ENCODE peak calls at places on chromosomes 11 and 22, in ten cellular contexts. V, Q, S, B, K, A, P, Z, X and F are unnamed samples. For H3K4me1, the result is how much of the 10 kb centered on the place peaks cover.

GRCh38 chr11:2691991-2692841 is 7.6 kb downstream of the KCNQ1OT1 start:
- ATAC-seq in K (peak), Q (no peak), B (peak), P (peak), Z (no peak), S (peak), X (peak), A (peak), V (peak), F (no peak)

GRCh38 chr11:121365304-121365703 is 72.7 kb downstream of the SC5D start:
- ATAC-seq in Z (no peak), S (no peak), P (no peak), X (no peak), V (no peak), B (no peak), Q (no peak), A (no peak), K (no peak), F (no peak)

GRCh38 chr11:63180536-63180935 is 36.5 kb upstream of the SLC22A24 start:
- ATAC-seq in P (no peak), Z (no peak), A (no peak), S (no peak), Q (no peak), V (no peak), K (no peak), B (no peak), X (no peak), F (no peak)

GRCh38 chr22:37187552-37187890 is 526 bp downstream of the C1QTNF6 start:
- ATAC-seq in V (peak), X (no peak), P (no peak), S (peak), A (no peak), B (no peak), K (peak), Z (no peak), Q (peak), F (peak)

GRCh38 chr22:17851754-17852153 is 77.5 kb upstream of the BID start:
- ATAC-seq in Q (peak), A (no peak), K (no peak), B (no peak), S (no peak), Z (no peak), P (no peak), X (no peak), V (no peak), F (peak)

GRCh38 chr11:37786214-37786755 is 1188.2 kb upstream of the RAG2 start:
- ATAC-seq in V (no peak), B (no peak), S (no peak), Q (no peak), Z (peak), P (no peak), K (peak), X (no peak), A (no peak), F (no peak)

GRCh38 chr11:100584201-100584600 is 102.9 kb upstream of the ARHGAP42 start:
- ATAC-seq in Z (no peak), K (no peak), V (no peak), B (no peak), A (no peak), P (no peak), S (no peak), X (no peak), Q (no peak), F (no peak)

GRCh38 chr22:19086944-19087343 is 35.3 kb downstream of the DGCR2 start:
- ATAC-seq in V (no peak), Q (no peak), P (no peak), A (no peak), B (no peak), S (no peak), X (peak), Z (no peak), K (peak), F (no peak)

GRCh38 chr11:104146421-104146820 is 17.5 kb downstream of the PDGFD start:
- ATAC-seq in V (no peak), Q (no peak), K (no peak), S (no peak), A (no peak), P (no peak), X (no peak), Z (no peak), B (no peak), F (no peak)

GRCh38 chr11:19355601-19356000 is 114.9 kb upstream of the E2F8 start:
- ATAC-seq in X (no peak), B (no peak), V (no peak), Z (no peak), K (no peak), Q (peak), A (no peak), S (no peak), P (no peak), F (no peak)

DNA sequence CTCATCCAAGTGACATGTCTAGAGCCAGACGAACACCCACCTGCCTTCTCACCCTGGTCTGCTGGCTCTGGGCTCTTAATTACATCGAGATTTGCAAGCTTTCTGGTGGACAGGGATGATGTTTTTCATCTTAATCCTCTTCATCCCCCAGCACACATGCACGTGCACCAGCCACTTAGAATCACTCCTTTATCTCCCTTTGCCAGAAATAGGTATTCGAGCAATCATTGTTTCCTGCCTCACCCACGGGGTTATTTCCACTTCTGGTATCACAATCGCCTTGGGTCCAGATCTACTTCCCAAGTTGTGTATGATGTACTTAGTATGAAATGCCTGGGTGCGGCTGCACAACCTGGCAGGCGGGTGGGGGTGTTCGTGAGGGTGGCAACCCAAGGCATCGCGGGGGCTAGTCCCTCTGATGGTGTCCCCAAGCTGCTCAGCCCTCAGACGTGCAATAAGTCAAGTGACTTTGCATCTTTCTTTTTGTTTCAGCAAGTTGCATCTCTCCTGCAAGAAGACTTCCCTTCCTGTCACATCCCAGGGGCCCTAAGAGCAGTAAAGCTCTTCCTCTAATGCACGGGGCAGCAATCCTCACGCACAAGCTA is 475.6 kb downstream of the MIAT start:
- ATAC-seq in X (no peak), S (no peak), P (no peak), V (no peak), B (no peak), K (no peak), Q (no peak), A (no peak), Z (no peak), F (no peak)
- H3K27ac ChIP-seq in X (no peak), S (peak), P (no peak), V (no peak), B (no peak), K (peak), Q (no peak), A (no peak), Z (no peak), F (no peak)

GRCh38 chr11:33668468-33668825 is 32.2 kb downstream of the C11orf91 start:
- ATAC-seq in V (no peak), A (no peak), X (no peak), B (no peak), P (no peak), Z (no peak), Q (no peak), K (no peak), S (no peak), F (no peak)
- H3K4me3 ChIP-seq in V (no peak), A (no peak), X (no peak), B (no peak), P (no peak), Z (no peak), Q (no peak), K (no peak), S (no peak), F (no peak)

DNA sequence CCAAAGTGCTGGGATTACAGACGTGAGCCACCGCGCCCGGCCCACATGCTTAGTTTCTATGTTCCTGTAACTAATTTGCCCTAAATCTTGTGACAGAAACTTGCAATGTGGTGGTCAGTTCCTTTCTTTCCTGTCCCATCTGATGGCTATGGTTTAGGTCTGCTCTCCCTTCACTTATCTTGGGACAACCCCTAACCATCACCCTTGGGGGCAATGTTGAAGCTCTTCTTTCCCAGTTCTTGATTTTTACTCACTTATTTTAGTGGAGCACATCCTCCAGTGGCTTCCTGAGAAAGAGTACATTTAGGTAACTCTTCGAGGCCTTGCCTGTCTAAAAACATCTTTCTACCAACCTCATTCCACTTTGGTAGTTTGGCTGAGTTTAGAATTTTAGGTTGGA is 7.3 kb downstream of the SREBF2 start:
- ATAC-seq in P (no peak), S (no peak), Z (no peak), Q (no peak), X (no peak), K (no peak), V (no peak), A (no peak), B (no peak), F (no peak)
- H3K4me1 ChIP-seq in P (under half), S (half or more), Z (under half), Q (under half), X (under half), K (half or more), V (half or more), A (under half), B (under half), F (under half)

DNA sequence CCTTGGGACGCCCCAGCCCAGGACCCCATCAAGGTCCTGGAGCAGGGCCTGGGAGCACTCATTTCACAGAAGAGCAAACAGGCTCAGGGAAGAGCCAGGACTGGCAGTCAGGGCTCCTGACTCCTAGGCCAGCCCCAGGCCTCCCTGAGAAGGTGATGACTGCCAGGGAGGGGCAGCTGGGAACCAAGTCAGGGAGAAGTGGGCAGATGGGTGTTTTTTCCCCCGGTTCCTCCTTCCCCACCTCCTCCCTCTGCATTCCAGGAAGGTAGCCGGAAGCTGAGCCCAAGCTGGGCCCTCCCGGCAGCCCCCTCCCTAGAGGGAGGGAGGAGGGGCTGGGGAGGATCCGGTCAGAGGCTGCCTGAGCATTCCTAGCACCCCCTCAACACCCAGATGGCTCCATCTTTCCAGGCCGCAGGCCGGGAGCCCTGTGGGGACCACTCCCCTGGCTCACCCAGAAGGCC is 19.6 kb downstream of the MYRF start:
- ATAC-seq in V (no peak), Q (no peak), P (no peak), A (no peak), X (no peak), B (no peak), K (no peak), Z (no peak), S (no peak), F (no peak)
- H3K27ac ChIP-seq in V (no peak), Q (no peak), P (peak), A (no peak), X (no peak), B (peak), K (no peak), Z (no peak), S (peak), F (no peak)

DNA sequence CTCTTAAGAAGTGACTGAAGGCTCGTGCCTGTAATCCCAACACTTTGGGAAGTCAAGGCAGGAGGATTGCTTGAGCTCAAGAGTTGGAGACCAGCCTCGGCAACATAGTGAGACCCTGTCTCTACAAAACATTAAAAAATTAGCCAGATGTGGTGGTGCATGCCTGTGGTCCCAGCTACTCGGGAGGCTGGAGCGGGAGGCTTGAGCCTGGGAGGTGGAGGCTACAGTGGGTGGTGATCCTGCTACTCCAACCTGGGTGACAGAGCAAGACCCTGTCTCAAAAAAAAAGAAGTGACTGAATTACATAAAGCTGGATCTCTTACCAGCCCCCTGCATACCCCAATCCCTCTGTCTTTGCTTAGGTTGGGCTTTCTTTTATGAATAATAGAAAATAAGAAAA is 58.1 kb downstream of the C22orf31 start:
- ATAC-seq in Q (no peak), B (no peak), P (no peak), V (no peak), A (no peak), K (no peak), S (no peak), X (no peak), Z (no peak), F (no peak)
- H3K4me3 ChIP-seq in Q (no peak), B (no peak), P (no peak), V (no peak), A (no peak), K (no peak), S (no peak), X (no peak), Z (no peak), F (no peak)

DNA sequence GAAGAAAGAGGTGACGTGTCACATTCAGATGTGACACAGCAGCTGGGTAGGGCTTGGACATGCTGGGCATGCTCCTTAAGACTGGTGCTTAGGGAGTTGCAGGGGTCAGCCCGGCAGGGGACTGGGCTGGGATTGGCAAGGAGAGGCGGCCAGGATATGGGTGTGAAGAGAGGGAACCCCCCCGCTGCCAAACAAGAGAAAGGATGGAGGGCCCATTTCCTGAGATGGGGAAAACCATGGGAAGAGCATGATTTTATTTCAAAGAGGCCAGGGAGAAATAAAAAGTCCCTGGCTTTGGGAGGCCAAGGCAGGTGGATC is 5.3 kb downstream of the ATF4 start:
- ATAC-seq in V (no peak), X (no peak), Q (no peak), P (no peak), A (no peak), Z (no peak), S (no peak), K (no peak), B (no peak), F (no peak)
- H3K4me1 ChIP-seq in V (half or more), X (half or more), Q (under half), P (half or more), A (half or more), Z (under half), S (under half), K (under half), B (under half), F (half or more)

GRCh38 chr11:65565624-65566453 is 4.4 kb upstream of the ZNRD2 start:
- ATAC-seq in S (no peak), P (no peak), Q (no peak), A (no peak), Z (no peak), V (no peak), B (no peak), K (no peak), X (no peak), F (no peak)
- H3K27ac ChIP-seq in S (no peak), P (peak), Q (no peak), A (no peak), Z (peak), V (no peak), B (no peak), K (peak), X (peak), F (peak)

GRCh38 chr11:117814766-117815261 is 9.7 kb downstream of the FXYD2 start:
- ATAC-seq in K (no peak), X (peak), Q (no peak), B (peak), Z (no peak), P (peak), V (peak), A (peak), S (no peak), F (no peak)
- H3K4me3 ChIP-seq in K (no peak), X (no peak), Q (no peak), B (no peak), Z (no peak), P (no peak), V (no peak), A (peak), S (no peak), F (no peak)

GRCh38 chr22:46607483-46608114 is 12.6 kb upstream of the GRAMD4 start:
- ATAC-seq in P (peak), A (no peak), V (no peak), Z (no peak), B (no peak), X (peak), Q (peak), K (no peak), S (no peak), F (no peak)
- H3K4me1 ChIP-seq in P (under half), A (under half), V (under half), Z (under half), B (under half), X (under half), Q (under half), K (under half), S (under half), F (under half)